ENCODE peak calls at places on chromosomes 13 and 19, in ten cellular contexts. One of them, this sample, is unnamed.
A peak's percentile ranks its signal among the peaks of the same experiment; 100 is the strongest.

GRCh38 chr13:66691149-66691548 is 539.0 kb downstream of the PCDH9 start:
- DNase-seq in IMR-90: no peak
- DNase-seq in left lung: no peak
- DNase-seq in AG10803: no peak
- DNase-seq in adrenal gland: no peak
- DNase-seq in NB4: no peak
- DNase-seq in fibroblast of pulmonary artery: no peak
- DNase-seq in OCI-LY7: no peak
- DNase-seq in PC-3: no peak
- DNase-seq in AG09319: no peak
- DNase-seq in this sample: no peak

GRCh38 chr19:8352134-8352827 is 9.2 kb upstream of the KANK3 start:
- DNase-seq in IMR-90: peak; percentile 34
- DNase-seq in left lung: no peak
- DNase-seq in AG10803: no peak
- DNase-seq in adrenal gland: no peak
- DNase-seq in NB4: no peak
- DNase-seq in fibroblast of pulmonary artery: peak; percentile 71
- DNase-seq in OCI-LY7: no peak
- DNase-seq in PC-3: no peak
- DNase-seq in AG09319: no peak
- DNase-seq in this sample: no peak

GRCh38 chr19:28457620-28458019 is 755.3 kb downstream of the UQCRFS1 start:
- DNase-seq in IMR-90: no peak
- DNase-seq in left lung: no peak
- DNase-seq in AG10803: no peak
- DNase-seq in adrenal gland: no peak
- DNase-seq in NB4: no peak
- DNase-seq in fibroblast of pulmonary artery: no peak
- DNase-seq in OCI-LY7: no peak
- DNase-seq in PC-3: no peak
- DNase-seq in AG09319: no peak
- DNase-seq in this sample: no peak

GRCh38 chr13:103883152-103883551 is 816.9 kb upstream of the SLC10A2 start:
- DNase-seq in IMR-90: peak; percentile 95
- DNase-seq in left lung: peak; percentile 82
- DNase-seq in AG10803: peak; percentile 82
- DNase-seq in adrenal gland: peak; percentile 87
- DNase-seq in NB4: peak; percentile 40
- DNase-seq in fibroblast of pulmonary artery: peak; percentile 95
- DNase-seq in OCI-LY7: no peak
- DNase-seq in PC-3: peak; percentile 97
- DNase-seq in AG09319: peak; percentile 0
- DNase-seq in this sample: peak; percentile 52

GRCh38 chr19:56953411-56953810 is 112.9 kb upstream of the PEG3 start:
- DNase-seq in IMR-90: no peak
- DNase-seq in left lung: no peak
- DNase-seq in AG10803: no peak
- DNase-seq in adrenal gland: no peak
- DNase-seq in NB4: no peak
- DNase-seq in fibroblast of pulmonary artery: no peak
- DNase-seq in OCI-LY7: no peak
- DNase-seq in PC-3: no peak
- DNase-seq in AG09319: no peak
- DNase-seq in this sample: no peak

GRCh38 chr19:51029718-51030117 is 3.3 kb upstream of the KLK11 start:
- DNase-seq in IMR-90: no peak
- DNase-seq in left lung: no peak
- DNase-seq in AG10803: no peak
- DNase-seq in adrenal gland: no peak
- DNase-seq in NB4: peak; percentile 25
- DNase-seq in fibroblast of pulmonary artery: no peak
- DNase-seq in OCI-LY7: peak; percentile 2
- DNase-seq in PC-3: no peak
- DNase-seq in AG09319: no peak
- DNase-seq in this sample: no peak

GRCh38 chr19:23062921-23063320 is 53.9 kb upstream of the ZNF730 start:
- DNase-seq in IMR-90: no peak
- DNase-seq in left lung: no peak
- DNase-seq in AG10803: no peak
- DNase-seq in adrenal gland: no peak
- DNase-seq in NB4: no peak
- DNase-seq in fibroblast of pulmonary artery: no peak
- DNase-seq in OCI-LY7: no peak
- DNase-seq in PC-3: no peak
- DNase-seq in AG09319: no peak
- DNase-seq in this sample: no peak

GRCh38 chr19:29491491-29491890 is 34.3 kb upstream of the VSTM2B start:
- DNase-seq in IMR-90: no peak
- DNase-seq in left lung: no peak
- DNase-seq in AG10803: no peak
- DNase-seq in adrenal gland: no peak
- DNase-seq in NB4: no peak
- DNase-seq in fibroblast of pulmonary artery: no peak
- DNase-seq in OCI-LY7: no peak
- DNase-seq in PC-3: no peak
- DNase-seq in AG09319: no peak
- DNase-seq in this sample: no peak

GRCh38 chr13:94416454-94417080 is 62.9 kb downstream of the DCT start:
- DNase-seq in IMR-90: peak; percentile 24
- DNase-seq in left lung: no peak
- DNase-seq in AG10803: no peak
- DNase-seq in adrenal gland: no peak
- DNase-seq in NB4: peak; percentile 37
- DNase-seq in fibroblast of pulmonary artery: peak; percentile 35
- DNase-seq in OCI-LY7: peak; percentile 17
- DNase-seq in PC-3: peak; percentile 49
- DNase-seq in AG09319: no peak
- DNase-seq in this sample: peak; percentile 23

DNA sequence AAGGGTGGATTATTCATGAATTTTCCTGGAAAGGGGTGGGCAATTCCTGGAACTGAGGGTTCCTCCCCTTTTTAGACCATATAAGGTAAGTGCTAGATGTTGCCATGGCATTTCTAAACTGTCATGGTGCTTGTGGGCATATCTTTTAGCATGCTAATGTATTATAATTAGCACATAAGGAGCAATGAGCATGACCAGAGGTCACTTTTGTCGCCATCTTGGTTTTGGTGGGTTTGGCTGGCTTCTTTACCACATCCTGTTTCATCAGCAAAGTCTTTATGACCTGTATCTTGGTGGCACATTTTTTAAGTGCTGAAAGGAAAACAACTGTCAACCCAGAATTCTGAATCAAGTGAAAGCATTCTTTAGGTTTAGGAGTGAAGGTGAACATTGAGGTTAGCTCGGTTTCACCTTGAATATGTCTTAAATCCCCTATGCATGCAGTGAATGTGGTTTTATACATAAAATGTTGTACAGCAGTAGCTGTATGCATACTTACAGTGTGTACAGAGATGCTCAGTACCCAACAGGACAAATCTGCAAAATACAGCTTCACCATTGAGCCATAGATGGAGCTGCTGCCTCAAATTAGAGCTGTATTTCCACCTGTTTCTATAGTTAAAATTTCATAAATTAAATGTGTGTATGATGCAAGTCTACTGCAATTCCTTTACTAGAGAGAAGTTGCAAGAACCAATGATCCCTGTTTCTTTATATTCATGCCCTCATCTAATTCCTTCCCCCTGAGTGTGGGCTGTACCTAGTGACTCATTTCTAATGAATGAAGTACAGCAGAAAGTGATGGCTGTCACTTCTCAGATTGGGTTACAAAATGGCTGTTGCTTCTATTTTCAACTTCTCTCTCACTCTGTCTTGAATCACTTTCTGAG is 25.3 kb upstream of the IGSF23 start:
- DNase-seq in IMR-90: peak; percentile 96
- DNase-seq in left lung: no peak
- DNase-seq in AG10803: peak; percentile 94
- DNase-seq in adrenal gland: no peak
- DNase-seq in NB4: peak; percentile 82
- DNase-seq in fibroblast of pulmonary artery: peak; percentile 89
- DNase-seq in OCI-LY7: no peak
- DNase-seq in PC-3: peak; percentile 86
- DNase-seq in AG09319: peak; percentile 87
- DNase-seq in this sample: no peak
- TF ChIP-seq CTCF in IMR-90: peak; percentile 71
- TF ChIP-seq CTCF in left lung: no peak
- TF ChIP-seq CTCF in AG10803: peak; percentile 59
- TF ChIP-seq CTCF in adrenal gland: no peak
- TF ChIP-seq CTCF in NB4: no peak
- TF ChIP-seq CTCF in fibroblast of pulmonary artery: peak; percentile 36
- TF ChIP-seq CTCF in OCI-LY7: peak; percentile 22
- TF ChIP-seq CTCF in PC-3: peak; percentile 46
- TF ChIP-seq CTCF in AG09319: peak; percentile 60
- TF ChIP-seq CTCF in this sample: no peak

GRCh38 chr19:47798904-47799266 is 5.5 kb downstream of the TPRX1 start:
- DNase-seq in IMR-90: no peak
- DNase-seq in left lung: no peak
- DNase-seq in AG10803: no peak
- DNase-seq in adrenal gland: no peak
- DNase-seq in NB4: no peak
- DNase-seq in fibroblast of pulmonary artery: no peak
- DNase-seq in OCI-LY7: no peak
- DNase-seq in PC-3: no peak
- DNase-seq in AG09319: no peak
- DNase-seq in this sample: no peak
- TF ChIP-seq CTCF in IMR-90: no peak
- TF ChIP-seq CTCF in left lung: no peak
- TF ChIP-seq CTCF in AG10803: no peak
- TF ChIP-seq CTCF in adrenal gland: no peak
- TF ChIP-seq CTCF in NB4: no peak
- TF ChIP-seq CTCF in fibroblast of pulmonary artery: no peak
- TF ChIP-seq CTCF in OCI-LY7: no peak
- TF ChIP-seq CTCF in PC-3: no peak
- TF ChIP-seq CTCF in AG09319: no peak
- TF ChIP-seq CTCF in this sample: no peak

DNA sequence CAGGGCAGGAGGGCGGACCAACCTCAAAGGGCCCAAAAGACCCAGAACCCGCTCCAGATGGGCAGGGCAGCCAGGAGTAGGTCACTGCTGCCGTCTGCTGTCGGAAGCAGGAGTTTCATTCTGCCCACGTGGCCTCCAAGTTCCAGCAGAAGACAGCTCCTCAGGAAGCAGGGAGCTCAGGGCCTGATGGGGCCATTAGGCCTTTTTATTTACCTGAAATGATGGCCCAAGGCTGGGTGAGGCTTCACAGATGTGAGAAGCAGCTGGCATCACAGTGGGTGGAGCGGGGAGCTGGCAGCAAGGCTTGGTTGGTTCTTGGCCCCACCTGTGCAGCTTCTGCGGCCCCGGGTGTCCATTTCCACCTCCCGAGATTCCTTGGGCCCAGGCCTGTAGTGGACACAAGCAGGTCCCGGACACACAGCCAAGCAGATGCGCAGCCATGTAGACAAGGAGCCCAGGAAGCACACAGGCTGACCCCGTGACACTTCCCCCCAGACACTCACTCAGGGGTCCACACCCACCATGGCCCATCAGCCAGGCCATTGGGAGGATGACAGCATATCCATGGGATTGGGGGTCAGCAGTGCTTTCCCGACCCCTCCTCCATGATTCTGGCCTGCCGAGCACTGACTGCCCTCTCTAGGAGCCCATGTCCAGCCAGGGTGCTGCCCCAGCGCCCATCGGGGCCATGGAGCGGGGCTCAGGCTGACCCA is 26.4 kb downstream of the C13orf46 start:
- DNase-seq in IMR-90: peak; percentile 43
- DNase-seq in left lung: no peak
- DNase-seq in AG10803: peak; percentile 81
- DNase-seq in adrenal gland: peak; percentile 55
- DNase-seq in NB4: no peak
- DNase-seq in fibroblast of pulmonary artery: peak; percentile 61
- DNase-seq in OCI-LY7: no peak
- DNase-seq in PC-3: peak; percentile 55
- DNase-seq in AG09319: peak; percentile 28
- DNase-seq in this sample: no peak
- TF ChIP-seq CTCF in IMR-90: peak; percentile 49
- TF ChIP-seq CTCF in left lung: peak; percentile 30
- TF ChIP-seq CTCF in AG10803: peak; percentile 95
- TF ChIP-seq CTCF in adrenal gland: peak; percentile 79
- TF ChIP-seq CTCF in NB4: no peak
- TF ChIP-seq CTCF in fibroblast of pulmonary artery: peak; percentile 62
- TF ChIP-seq CTCF in OCI-LY7: no peak
- TF ChIP-seq CTCF in PC-3: peak; percentile 59
- TF ChIP-seq CTCF in AG09319: peak; percentile 93
- TF ChIP-seq CTCF in this sample: peak; percentile 32

GRCh38 chr13:73307481-73307880 is 248.7 kb downstream of the KLF5 start:
- DNase-seq in IMR-90: peak; percentile 59
- DNase-seq in left lung: no peak
- DNase-seq in AG10803: no peak
- DNase-seq in adrenal gland: no peak
- DNase-seq in NB4: no peak
- DNase-seq in fibroblast of pulmonary artery: no peak
- DNase-seq in OCI-LY7: no peak
- DNase-seq in PC-3: peak; percentile 29
- DNase-seq in AG09319: no peak
- DNase-seq in this sample: no peak

GRCh38 chr13:73306688-73307087 is 247.9 kb downstream of the KLF5 start:
- DNase-seq in IMR-90: no peak
- DNase-seq in left lung: no peak
- DNase-seq in AG10803: no peak
- DNase-seq in adrenal gland: no peak
- DNase-seq in NB4: no peak
- DNase-seq in fibroblast of pulmonary artery: no peak
- DNase-seq in OCI-LY7: no peak
- DNase-seq in PC-3: no peak
- DNase-seq in AG09319: no peak
- DNase-seq in this sample: no peak

GRCh38 chr13:73300718-73301425 is 242.1 kb downstream of the KLF5 start:
- DNase-seq in IMR-90: no peak
- DNase-seq in left lung: no peak
- DNase-seq in AG10803: no peak
- DNase-seq in adrenal gland: no peak
- DNase-seq in NB4: no peak
- DNase-seq in fibroblast of pulmonary artery: no peak
- DNase-seq in OCI-LY7: no peak
- DNase-seq in PC-3: no peak
- DNase-seq in AG09319: no peak
- DNase-seq in this sample: no peak

GRCh38 chr13:73304442-73304841 is 245.6 kb downstream of the KLF5 start:
- DNase-seq in IMR-90: no peak
- DNase-seq in left lung: no peak
- DNase-seq in AG10803: no peak
- DNase-seq in adrenal gland: no peak
- DNase-seq in NB4: no peak
- DNase-seq in fibroblast of pulmonary artery: no peak
- DNase-seq in OCI-LY7: no peak
- DNase-seq in PC-3: no peak
- DNase-seq in AG09319: no peak
- DNase-seq in this sample: no peak

DNA sequence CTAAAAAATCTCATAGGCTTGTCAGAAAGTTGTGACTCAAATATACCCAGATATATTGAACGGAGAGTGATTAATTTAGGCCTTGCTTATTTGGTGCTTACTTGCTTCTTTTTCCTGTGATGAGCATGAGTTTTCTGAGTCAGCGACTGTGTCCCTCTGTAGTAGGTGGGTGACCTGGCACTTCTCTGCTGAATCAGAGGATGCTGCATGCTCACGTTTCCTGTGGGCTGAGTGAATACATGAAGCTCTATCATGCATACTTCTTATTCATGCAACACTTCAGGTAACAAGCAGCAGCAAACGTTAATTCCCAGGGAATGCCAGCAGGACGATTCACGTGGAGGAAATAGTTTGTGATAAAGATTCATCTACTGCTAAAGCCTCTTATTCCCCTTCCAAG is 245.1 kb downstream of the KLF5 start:
- DNase-seq in IMR-90: peak; percentile 75
- DNase-seq in left lung: no peak
- DNase-seq in AG10803: peak; percentile 3
- DNase-seq in adrenal gland: no peak
- DNase-seq in NB4: no peak
- DNase-seq in fibroblast of pulmonary artery: peak; percentile 10
- DNase-seq in OCI-LY7: no peak
- DNase-seq in PC-3: peak; percentile 82
- DNase-seq in AG09319: no peak
- DNase-seq in this sample: no peak
- TF ChIP-seq CTCF in IMR-90: no peak
- TF ChIP-seq CTCF in left lung: no peak
- TF ChIP-seq CTCF in AG10803: no peak
- TF ChIP-seq CTCF in adrenal gland: no peak
- TF ChIP-seq CTCF in NB4: no peak
- TF ChIP-seq CTCF in fibroblast of pulmonary artery: no peak
- TF ChIP-seq CTCF in OCI-LY7: no peak
- TF ChIP-seq CTCF in PC-3: no peak
- TF ChIP-seq CTCF in AG09319: no peak
- TF ChIP-seq CTCF in this sample: no peak

This sample was measured in neural crest cell.